ENCODE peak calls at places on chromosomes 4 and X, in five cellular contexts. One of them, this sample, is unnamed.
A peak's percentile ranks its signal among the peaks of the same experiment; 100 is the strongest.

GRCh38 chr4:55838356-55838755 is 15.1 kb upstream of the EXOC1 start:
- DNase-seq in fibroblast of mammary gland: peak; percentile 44
- DNase-seq in T-helper 9 cell: no peak
- DNase-seq in naive thymus-derived CD8-positive, alpha-beta T cell: no peak
- DNase-seq in activated T-helper 9 cell treated with anti-CD3 and anti-CD28 coated beads, Interleukin-2, amount 50 U/mL, for 16 hours: no peak
- DNase-seq in this sample: no peak

GRCh38 chrX:132651411-132652086 is 162.7 kb upstream of the MBNL3 start:
- DNase-seq in fibroblast of mammary gland: peak; percentile 38
- DNase-seq in T-helper 9 cell: no peak
- DNase-seq in naive thymus-derived CD8-positive, alpha-beta T cell: no peak
- DNase-seq in activated T-helper 9 cell treated with anti-CD3 and anti-CD28 coated beads, Interleukin-2, amount 50 U/mL, for 16 hours: no peak
- DNase-seq in this sample: no peak

GRCh38 chr4:4627111-4627510 is 85.3 kb upstream of the STX18 start:
- DNase-seq in fibroblast of mammary gland: no peak
- DNase-seq in T-helper 9 cell: no peak
- DNase-seq in naive thymus-derived CD8-positive, alpha-beta T cell: no peak
- DNase-seq in activated T-helper 9 cell treated with anti-CD3 and anti-CD28 coated beads, Interleukin-2, amount 50 U/mL, for 16 hours: no peak
- DNase-seq in this sample: no peak

GRCh38 chr4:114180481-114180880 is 201.0 kb upstream of the ARSJ start:
- DNase-seq in fibroblast of mammary gland: peak; percentile 90
- DNase-seq in T-helper 9 cell: peak; percentile 10
- DNase-seq in naive thymus-derived CD8-positive, alpha-beta T cell: peak; percentile 13
- DNase-seq in activated T-helper 9 cell treated with anti-CD3 and anti-CD28 coated beads, Interleukin-2, amount 50 U/mL, for 16 hours: peak; percentile 8
- DNase-seq in this sample: peak; percentile 9

GRCh38 chr4:84279678-84280077 is 219.4 kb downstream of the NKX6-1 start:
- DNase-seq in fibroblast of mammary gland: no peak
- DNase-seq in T-helper 9 cell: no peak
- DNase-seq in naive thymus-derived CD8-positive, alpha-beta T cell: no peak
- DNase-seq in activated T-helper 9 cell treated with anti-CD3 and anti-CD28 coated beads, Interleukin-2, amount 50 U/mL, for 16 hours: no peak
- DNase-seq in this sample: no peak

GRCh38 chr4:124757121-124757520 is 44.6 kb upstream of the ANKRD50 start:
- DNase-seq in fibroblast of mammary gland: peak; percentile 66
- DNase-seq in T-helper 9 cell: no peak
- DNase-seq in naive thymus-derived CD8-positive, alpha-beta T cell: no peak
- DNase-seq in activated T-helper 9 cell treated with anti-CD3 and anti-CD28 coated beads, Interleukin-2, amount 50 U/mL, for 16 hours: no peak
- DNase-seq in this sample: no peak

GRCh38 chr4:41287005-41287404 is 30.3 kb downstream of the UCHL1 start:
- DNase-seq in fibroblast of mammary gland: peak; percentile 5
- DNase-seq in T-helper 9 cell: no peak
- DNase-seq in naive thymus-derived CD8-positive, alpha-beta T cell: no peak
- DNase-seq in activated T-helper 9 cell treated with anti-CD3 and anti-CD28 coated beads, Interleukin-2, amount 50 U/mL, for 16 hours: no peak
- DNase-seq in this sample: no peak

GRCh38 chr4:71602271-71602890 is 181.5 kb downstream of the GC start:
- DNase-seq in fibroblast of mammary gland: no peak
- DNase-seq in T-helper 9 cell: no peak
- DNase-seq in naive thymus-derived CD8-positive, alpha-beta T cell: no peak
- DNase-seq in activated T-helper 9 cell treated with anti-CD3 and anti-CD28 coated beads, Interleukin-2, amount 50 U/mL, for 16 hours: no peak
- DNase-seq in this sample: no peak

GRCh38 chr4:150782311-150782710 is 200.4 kb downstream of the MAB21L2 start:
- DNase-seq in fibroblast of mammary gland: no peak
- DNase-seq in T-helper 9 cell: no peak
- DNase-seq in naive thymus-derived CD8-positive, alpha-beta T cell: no peak
- DNase-seq in activated T-helper 9 cell treated with anti-CD3 and anti-CD28 coated beads, Interleukin-2, amount 50 U/mL, for 16 hours: no peak
- DNase-seq in this sample: no peak

GRCh38 chr4:86891785-86892638 is at the start of gene C4orf36:
- DNase-seq in fibroblast of mammary gland: peak; percentile 40
- DNase-seq in T-helper 9 cell: peak; percentile 5
- DNase-seq in naive thymus-derived CD8-positive, alpha-beta T cell: peak; percentile 11
- DNase-seq in activated T-helper 9 cell treated with anti-CD3 and anti-CD28 coated beads, Interleukin-2, amount 50 U/mL, for 16 hours: peak; percentile 6
- DNase-seq in this sample: no peak

GRCh38 chrX:124931241-124931640 is 388.4 kb upstream of the TEX13C start:
- DNase-seq in fibroblast of mammary gland: no peak
- DNase-seq in T-helper 9 cell: no peak
- DNase-seq in naive thymus-derived CD8-positive, alpha-beta T cell: no peak
- DNase-seq in activated T-helper 9 cell treated with anti-CD3 and anti-CD28 coated beads, Interleukin-2, amount 50 U/mL, for 16 hours: no peak
- DNase-seq in this sample: no peak

GRCh38 chr4:1233641-1234277 is 15.2 kb downstream of the CTBP1 start:
- DNase-seq in fibroblast of mammary gland: peak; percentile 60
- DNase-seq in T-helper 9 cell: no peak
- DNase-seq in naive thymus-derived CD8-positive, alpha-beta T cell: no peak
- DNase-seq in activated T-helper 9 cell treated with anti-CD3 and anti-CD28 coated beads, Interleukin-2, amount 50 U/mL, for 16 hours: no peak
- DNase-seq in this sample: no peak

GRCh38 chr4:106032851-106033286 is 137.6 kb downstream of the NPNT start:
- DNase-seq in fibroblast of mammary gland: peak; percentile 63
- DNase-seq in T-helper 9 cell: no peak
- DNase-seq in naive thymus-derived CD8-positive, alpha-beta T cell: no peak
- DNase-seq in activated T-helper 9 cell treated with anti-CD3 and anti-CD28 coated beads, Interleukin-2, amount 50 U/mL, for 16 hours: no peak
- DNase-seq in this sample: no peak

GRCh38 chr4:99790796-99791617 is 25.6 kb upstream of the DAPP1 start:
- DNase-seq in fibroblast of mammary gland: peak; percentile 61
- DNase-seq in T-helper 9 cell: no peak
- DNase-seq in naive thymus-derived CD8-positive, alpha-beta T cell: no peak
- DNase-seq in activated T-helper 9 cell treated with anti-CD3 and anti-CD28 coated beads, Interleukin-2, amount 50 U/mL, for 16 hours: no peak
- DNase-seq in this sample: no peak

GRCh38 chr4:58732973-58733372 is 1622.8 kb upstream of the IGFBP7 start:
- DNase-seq in fibroblast of mammary gland: no peak
- DNase-seq in T-helper 9 cell: no peak
- DNase-seq in naive thymus-derived CD8-positive, alpha-beta T cell: no peak
- DNase-seq in activated T-helper 9 cell treated with anti-CD3 and anti-CD28 coated beads, Interleukin-2, amount 50 U/mL, for 16 hours: no peak
- DNase-seq in this sample: no peak

GRCh38 chr4:150695162-150695561 is 113.2 kb downstream of the MAB21L2 start:
- DNase-seq in fibroblast of mammary gland: no peak
- DNase-seq in T-helper 9 cell: no peak
- DNase-seq in naive thymus-derived CD8-positive, alpha-beta T cell: no peak
- DNase-seq in activated T-helper 9 cell treated with anti-CD3 and anti-CD28 coated beads, Interleukin-2, amount 50 U/mL, for 16 hours: no peak
- DNase-seq in this sample: no peak

GRCh38 chr4:167000141-167000852 is 234.0 kb downstream of the SPOCK3 start:
- DNase-seq in fibroblast of mammary gland: no peak
- DNase-seq in T-helper 9 cell: no peak
- DNase-seq in naive thymus-derived CD8-positive, alpha-beta T cell: no peak
- DNase-seq in activated T-helper 9 cell treated with anti-CD3 and anti-CD28 coated beads, Interleukin-2, amount 50 U/mL, for 16 hours: no peak
- DNase-seq in this sample: no peak

GRCh38 chrX:6203462-6204215 is 25.0 kb downstream of the NLGN4X start:
- DNase-seq in fibroblast of mammary gland: no peak
- DNase-seq in T-helper 9 cell: no peak
- DNase-seq in naive thymus-derived CD8-positive, alpha-beta T cell: no peak
- DNase-seq in activated T-helper 9 cell treated with anti-CD3 and anti-CD28 coated beads, Interleukin-2, amount 50 U/mL, for 16 hours: no peak
- DNase-seq in this sample: no peak

GRCh38 chr4:138669479-138670165 is 346.0 kb upstream of the NOCT start:
- DNase-seq in fibroblast of mammary gland: peak; percentile 84
- DNase-seq in T-helper 9 cell: no peak
- DNase-seq in naive thymus-derived CD8-positive, alpha-beta T cell: no peak
- DNase-seq in activated T-helper 9 cell treated with anti-CD3 and anti-CD28 coated beads, Interleukin-2, amount 50 U/mL, for 16 hours: no peak
- DNase-seq in this sample: no peak

GRCh38 chr4:141645611-141646340 is 9.4 kb downstream of the IL15 start:
- DNase-seq in fibroblast of mammary gland: peak; percentile 92
- DNase-seq in T-helper 9 cell: no peak
- DNase-seq in naive thymus-derived CD8-positive, alpha-beta T cell: no peak
- DNase-seq in activated T-helper 9 cell treated with anti-CD3 and anti-CD28 coated beads, Interleukin-2, amount 50 U/mL, for 16 hours: no peak
- DNase-seq in this sample: no peak

GRCh38 chr4:6360385-6360784 is 90.7 kb downstream of the WFS1 start:
- DNase-seq in fibroblast of mammary gland: no peak
- DNase-seq in T-helper 9 cell: no peak
- DNase-seq in naive thymus-derived CD8-positive, alpha-beta T cell: no peak
- DNase-seq in activated T-helper 9 cell treated with anti-CD3 and anti-CD28 coated beads, Interleukin-2, amount 50 U/mL, for 16 hours: no peak
- DNase-seq in this sample: no peak

GRCh38 chr4:83387922-83388676 is 53.5 kb upstream of the HPSE start:
- DNase-seq in fibroblast of mammary gland: peak; percentile 14
- DNase-seq in T-helper 9 cell: no peak
- DNase-seq in naive thymus-derived CD8-positive, alpha-beta T cell: peak; percentile 4
- DNase-seq in activated T-helper 9 cell treated with anti-CD3 and anti-CD28 coated beads, Interleukin-2, amount 50 U/mL, for 16 hours: no peak
- DNase-seq in this sample: no peak

GRCh38 chr4:75235359-75235951 is 278.7 kb downstream of the RCHY1 start:
- DNase-seq in fibroblast of mammary gland: no peak
- DNase-seq in T-helper 9 cell: no peak
- DNase-seq in naive thymus-derived CD8-positive, alpha-beta T cell: no peak
- DNase-seq in activated T-helper 9 cell treated with anti-CD3 and anti-CD28 coated beads, Interleukin-2, amount 50 U/mL, for 16 hours: no peak
- DNase-seq in this sample: no peak

GRCh38 chrX:36867143-36867542 is 141.0 kb upstream of the FAM47C start:
- DNase-seq in fibroblast of mammary gland: peak; percentile 28
- DNase-seq in T-helper 9 cell: no peak
- DNase-seq in naive thymus-derived CD8-positive, alpha-beta T cell: no peak
- DNase-seq in activated T-helper 9 cell treated with anti-CD3 and anti-CD28 coated beads, Interleukin-2, amount 50 U/mL, for 16 hours: no peak
- DNase-seq in this sample: no peak

GRCh38 chr4:42995343-42995944 is 102.9 kb downstream of the GRXCR1 start:
- DNase-seq in fibroblast of mammary gland: peak; percentile 45
- DNase-seq in T-helper 9 cell: no peak
- DNase-seq in naive thymus-derived CD8-positive, alpha-beta T cell: no peak
- DNase-seq in activated T-helper 9 cell treated with anti-CD3 and anti-CD28 coated beads, Interleukin-2, amount 50 U/mL, for 16 hours: no peak
- DNase-seq in this sample: no peak

GRCh38 chr4:26823583-26823982 is 37.1 kb upstream of the STIM2 start:
- DNase-seq in fibroblast of mammary gland: no peak
- DNase-seq in T-helper 9 cell: no peak
- DNase-seq in naive thymus-derived CD8-positive, alpha-beta T cell: no peak
- DNase-seq in activated T-helper 9 cell treated with anti-CD3 and anti-CD28 coated beads, Interleukin-2, amount 50 U/mL, for 16 hours: no peak
- DNase-seq in this sample: no peak

GRCh38 chrX:136835761-136836160 is 44.8 kb downstream of the RBMX start:
- DNase-seq in fibroblast of mammary gland: no peak
- DNase-seq in T-helper 9 cell: no peak
- DNase-seq in naive thymus-derived CD8-positive, alpha-beta T cell: no peak
- DNase-seq in activated T-helper 9 cell treated with anti-CD3 and anti-CD28 coated beads, Interleukin-2, amount 50 U/mL, for 16 hours: no peak
- DNase-seq in this sample: no peak

GRCh38 chrX:10050481-10050880 is 83.3 kb downstream of the CLDN34 start:
- DNase-seq in fibroblast of mammary gland: no peak
- DNase-seq in T-helper 9 cell: no peak
- DNase-seq in naive thymus-derived CD8-positive, alpha-beta T cell: no peak
- DNase-seq in activated T-helper 9 cell treated with anti-CD3 and anti-CD28 coated beads, Interleukin-2, amount 50 U/mL, for 16 hours: no peak
- DNase-seq in this sample: no peak

GRCh38 chrX:1147641-1148515 is 64.6 kb downstream of the CRLF2 start:
- DNase-seq in fibroblast of mammary gland: no peak
- DNase-seq in T-helper 9 cell: no peak
- DNase-seq in naive thymus-derived CD8-positive, alpha-beta T cell: no peak
- DNase-seq in activated T-helper 9 cell treated with anti-CD3 and anti-CD28 coated beads, Interleukin-2, amount 50 U/mL, for 16 hours: no peak
- DNase-seq in this sample: no peak

GRCh38 chr4:57911203-57911602 is 801.0 kb upstream of the IGFBP7 start:
- DNase-seq in fibroblast of mammary gland: no peak
- DNase-seq in T-helper 9 cell: no peak
- DNase-seq in naive thymus-derived CD8-positive, alpha-beta T cell: no peak
- DNase-seq in activated T-helper 9 cell treated with anti-CD3 and anti-CD28 coated beads, Interleukin-2, amount 50 U/mL, for 16 hours: no peak
- DNase-seq in this sample: no peak

GRCh38 chr4:126221717-126222116 is 907.0 kb downstream of the FAT4 start:
- DNase-seq in fibroblast of mammary gland: no peak
- DNase-seq in T-helper 9 cell: no peak
- DNase-seq in naive thymus-derived CD8-positive, alpha-beta T cell: no peak
- DNase-seq in activated T-helper 9 cell treated with anti-CD3 and anti-CD28 coated beads, Interleukin-2, amount 50 U/mL, for 16 hours: no peak
- DNase-seq in this sample: no peak

GRCh38 chrX:2383735-2384134 is 117.0 kb downstream of the DHRSX start:
- DNase-seq in fibroblast of mammary gland: no peak
- DNase-seq in T-helper 9 cell: no peak
- DNase-seq in naive thymus-derived CD8-positive, alpha-beta T cell: no peak
- DNase-seq in activated T-helper 9 cell treated with anti-CD3 and anti-CD28 coated beads, Interleukin-2, amount 50 U/mL, for 16 hours: no peak
- DNase-seq in this sample: no peak

GRCh38 chrX:47210661-47211425 is 7.6 kb upstream of the CDK16 start:
- DNase-seq in fibroblast of mammary gland: no peak
- DNase-seq in T-helper 9 cell: no peak
- DNase-seq in naive thymus-derived CD8-positive, alpha-beta T cell: no peak
- DNase-seq in activated T-helper 9 cell treated with anti-CD3 and anti-CD28 coated beads, Interleukin-2, amount 50 U/mL, for 16 hours: no peak
- DNase-seq in this sample: no peak

GRCh38 chrX:148333989-148334388 is 166.4 kb upstream of the AFF2 start:
- DNase-seq in fibroblast of mammary gland: no peak
- DNase-seq in T-helper 9 cell: no peak
- DNase-seq in naive thymus-derived CD8-positive, alpha-beta T cell: no peak
- DNase-seq in activated T-helper 9 cell treated with anti-CD3 and anti-CD28 coated beads, Interleukin-2, amount 50 U/mL, for 16 hours: no peak
- DNase-seq in this sample: no peak

GRCh38 chrX:118595501-118596042 is 100.0 kb downstream of the DOCK11 start:
- DNase-seq in fibroblast of mammary gland: no peak
- DNase-seq in T-helper 9 cell: no peak
- DNase-seq in naive thymus-derived CD8-positive, alpha-beta T cell: no peak
- DNase-seq in activated T-helper 9 cell treated with anti-CD3 and anti-CD28 coated beads, Interleukin-2, amount 50 U/mL, for 16 hours: no peak
- DNase-seq in this sample: no peak

GRCh38 chr4:183576701-183577100 is 71.8 kb downstream of the ING2 start:
- DNase-seq in fibroblast of mammary gland: no peak
- DNase-seq in T-helper 9 cell: no peak
- DNase-seq in naive thymus-derived CD8-positive, alpha-beta T cell: no peak
- DNase-seq in activated T-helper 9 cell treated with anti-CD3 and anti-CD28 coated beads, Interleukin-2, amount 50 U/mL, for 16 hours: no peak
- DNase-seq in this sample: no peak

GRCh38 chr4:38670061-38670894 is 6.3 kb downstream of the KLF3 start:
- DNase-seq in fibroblast of mammary gland: no peak
- DNase-seq in T-helper 9 cell: no peak
- DNase-seq in naive thymus-derived CD8-positive, alpha-beta T cell: no peak
- DNase-seq in activated T-helper 9 cell treated with anti-CD3 and anti-CD28 coated beads, Interleukin-2, amount 50 U/mL, for 16 hours: no peak
- DNase-seq in this sample: no peak